ENCODE peak calls at places on chromosomes 16 and 17, in six cellular contexts. One of them, this sample, is unnamed.

GRCh38 chr16:84687715-84688114 is 12.1 kb upstream of the USP10 start:
- DNase-seq in tibial nerve: no peak
- DNase-seq in body of pancreas: no peak
- DNase-seq in right lobe of liver: no peak
- DNase-seq in uterus: no peak
- DNase-seq in GM12891: no peak
- DNase-seq in this sample: no peak

GRCh38 chr16:73125860-73126259 is 77.9 kb upstream of the ZFHX3 start:
- DNase-seq in tibial nerve: no peak
- DNase-seq in body of pancreas: no peak
- DNase-seq in right lobe of liver: no peak
- DNase-seq in uterus: no peak
- DNase-seq in GM12891: no peak
- DNase-seq in this sample: no peak

GRCh38 chr17:35577826-35578194 is 561 bp downstream of the PEX12 start:
- DNase-seq in tibial nerve: no peak
- DNase-seq in body of pancreas: peak
- DNase-seq in right lobe of liver: no peak
- DNase-seq in uterus: no peak
- DNase-seq in GM12891: no peak
- DNase-seq in this sample: no peak

GRCh38 chr16:51326131-51326856 is 175.2 kb upstream of the SALL1 start:
- DNase-seq in tibial nerve: no peak
- DNase-seq in body of pancreas: no peak
- DNase-seq in right lobe of liver: no peak
- DNase-seq in uterus: peak
- DNase-seq in GM12891: no peak
- DNase-seq in this sample: no peak

GRCh38 chr16:67708368-67708771 is 10.7 kb downstream of the GFOD2 start:
- DNase-seq in tibial nerve: no peak
- DNase-seq in body of pancreas: no peak
- DNase-seq in right lobe of liver: no peak
- DNase-seq in uterus: no peak
- DNase-seq in GM12891: no peak
- DNase-seq in this sample: no peak

GRCh38 chr17:82450357-82451106 is at the start of gene CYBC1:
- DNase-seq in tibial nerve: peak
- DNase-seq in body of pancreas: peak
- DNase-seq in right lobe of liver: peak
- DNase-seq in uterus: peak
- DNase-seq in GM12891: peak
- DNase-seq in this sample: peak

GRCh38 chr17:80660527-80661198 is 116.0 kb downstream of the RPTOR start:
- DNase-seq in tibial nerve: no peak
- DNase-seq in body of pancreas: no peak
- DNase-seq in right lobe of liver: no peak
- DNase-seq in uterus: no peak
- DNase-seq in GM12891: no peak
- DNase-seq in this sample: no peak

GRCh38 chr17:83194189-83194565 is 114.8 kb downstream of the METRNL start:
- DNase-seq in tibial nerve: peak
- DNase-seq in body of pancreas: peak
- DNase-seq in right lobe of liver: peak
- DNase-seq in uterus: peak
- DNase-seq in GM12891: no peak
- DNase-seq in this sample: no peak

GRCh38 chr17:28372945-28373274 is 1.4 kb downstream of the SARM1 start:
- DNase-seq in tibial nerve: no peak
- DNase-seq in body of pancreas: no peak
- DNase-seq in right lobe of liver: no peak
- DNase-seq in uterus: no peak
- DNase-seq in GM12891: no peak
- DNase-seq in this sample: no peak

GRCh38 chr17:7354262-7354781 is 634 bp upstream of the TMEM95 start:
- DNase-seq in tibial nerve: no peak
- DNase-seq in body of pancreas: no peak
- DNase-seq in right lobe of liver: no peak
- DNase-seq in uterus: no peak
- DNase-seq in GM12891: no peak
- DNase-seq in this sample: peak

GRCh38 chr17:81239714-81240555 is 817 bp downstream of the NDUFAF8 start:
- DNase-seq in tibial nerve: no peak
- DNase-seq in body of pancreas: peak
- DNase-seq in right lobe of liver: no peak
- DNase-seq in uterus: no peak
- DNase-seq in GM12891: no peak
- DNase-seq in this sample: peak

GRCh38 chr16:67917140-67917851 is 14.4 kb downstream of the CTRL start:
- DNase-seq in tibial nerve: no peak
- DNase-seq in body of pancreas: no peak
- DNase-seq in right lobe of liver: no peak
- DNase-seq in uterus: no peak
- DNase-seq in GM12891: no peak
- DNase-seq in this sample: no peak

GRCh38 chr17:55743103-55743679 is 7.7 kb upstream of the PCTP start:
- DNase-seq in tibial nerve: no peak
- DNase-seq in body of pancreas: peak
- DNase-seq in right lobe of liver: no peak
- DNase-seq in uterus: no peak
- DNase-seq in GM12891: no peak
- DNase-seq in this sample: peak

DNA sequence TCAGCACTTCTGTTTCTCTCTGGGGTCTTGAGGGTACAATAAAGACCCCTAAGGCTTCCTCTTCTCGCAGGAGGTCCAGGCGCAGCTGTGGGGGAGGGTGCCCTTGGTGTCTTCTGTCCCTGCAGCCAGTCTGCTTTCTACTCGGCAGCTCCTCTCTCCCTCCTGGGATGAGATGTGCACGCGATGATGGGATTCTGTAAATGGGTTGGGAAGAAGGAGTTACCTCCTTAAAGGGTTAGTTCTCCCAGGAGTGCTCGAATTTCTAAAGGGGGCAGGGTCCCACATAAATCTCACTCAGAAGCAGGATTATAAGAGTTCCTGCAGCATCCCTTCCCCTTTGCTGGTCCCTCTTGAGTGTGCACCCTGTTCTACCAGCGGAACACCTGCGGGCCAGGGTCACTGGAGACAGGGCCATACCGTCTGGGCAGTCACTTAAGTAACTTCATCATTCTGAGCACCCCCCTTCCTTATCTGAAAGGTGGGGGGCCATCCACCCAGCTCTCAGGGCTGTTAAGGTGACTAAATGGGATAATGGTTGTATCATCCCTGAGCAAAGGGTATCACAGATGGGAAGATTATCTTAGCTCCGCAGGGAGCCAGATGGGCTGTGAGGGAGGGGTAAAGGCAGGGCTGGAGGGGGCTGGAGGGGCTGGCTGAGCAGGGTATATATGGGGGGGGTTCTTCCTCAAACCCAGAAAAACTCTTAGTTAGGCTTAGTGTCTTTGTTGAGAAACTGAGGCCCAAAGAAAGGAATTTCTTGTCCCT is 3.1 kb upstream of the CACNA1G start:
- DNase-seq in tibial nerve: no peak
- DNase-seq in body of pancreas: no peak
- DNase-seq in right lobe of liver: no peak
- DNase-seq in uterus: no peak
- DNase-seq in GM12891: no peak
- DNase-seq in this sample: no peak
- TF ChIP-seq POLR2A in tibial nerve: no peak
- TF ChIP-seq POLR2A in body of pancreas: no peak
- TF ChIP-seq POLR2A in right lobe of liver: no peak
- TF ChIP-seq POLR2A in uterus: no peak
- TF ChIP-seq POLR2A in GM12891: no peak
- TF ChIP-seq POLR2A in this sample: no peak

GRCh38 chr16:3099732-3100499 is 822 bp upstream of the ZSCAN10 start:
- DNase-seq in tibial nerve: peak
- DNase-seq in body of pancreas: peak
- DNase-seq in right lobe of liver: peak
- DNase-seq in uterus: peak
- DNase-seq in GM12891: peak
- DNase-seq in this sample: peak
- TF ChIP-seq POLR2A in tibial nerve: no peak
- TF ChIP-seq POLR2A in body of pancreas: no peak
- TF ChIP-seq POLR2A in right lobe of liver: peak
- TF ChIP-seq POLR2A in uterus: no peak
- TF ChIP-seq POLR2A in GM12891: no peak
- TF ChIP-seq POLR2A in this sample: no peak

DNA sequence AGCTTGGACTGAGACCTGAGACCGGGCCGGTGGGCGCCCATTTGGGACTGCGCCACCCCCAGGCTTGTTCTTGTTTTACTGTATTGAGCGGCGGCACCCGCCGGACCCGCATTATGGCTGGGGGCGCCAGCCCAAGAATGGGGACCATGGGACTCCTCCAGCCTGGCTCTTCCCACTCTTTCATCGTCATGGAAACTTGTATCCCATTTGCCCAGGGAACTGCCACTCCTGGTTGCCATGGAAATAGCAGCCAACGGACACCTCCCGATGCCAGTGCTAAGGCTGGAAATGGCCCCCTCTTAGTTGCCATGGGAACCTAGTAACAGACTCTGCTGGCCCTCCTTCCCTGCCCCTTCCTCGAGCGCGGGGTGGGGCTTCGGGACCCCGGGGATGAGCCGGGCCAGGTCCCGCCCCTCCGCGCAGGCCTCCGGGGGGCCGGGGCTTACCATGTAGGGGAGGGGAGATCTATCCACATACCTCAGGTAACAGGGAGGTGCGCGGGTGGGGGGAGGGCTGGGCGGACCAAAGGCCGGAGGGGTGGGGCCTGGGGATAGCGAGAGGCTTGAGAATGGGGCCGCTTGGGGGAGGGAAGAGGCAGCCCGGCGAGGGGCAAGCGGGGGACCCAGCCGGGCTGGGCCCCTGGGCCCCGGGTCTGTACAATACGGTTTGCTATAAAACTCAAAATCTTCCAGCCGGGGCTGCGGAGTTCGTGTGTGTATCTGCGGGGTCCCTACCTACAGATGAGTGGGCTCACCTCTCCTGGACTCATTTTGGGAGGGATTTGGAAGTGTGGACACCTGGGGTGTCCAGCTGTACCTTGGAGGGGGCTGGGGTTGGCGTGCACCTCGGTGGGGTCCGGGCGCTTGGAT is 547 bp upstream of the ORAI3 start:
- DNase-seq in tibial nerve: peak
- DNase-seq in body of pancreas: peak
- DNase-seq in right lobe of liver: peak
- DNase-seq in uterus: peak
- DNase-seq in GM12891: peak
- DNase-seq in this sample: peak
- TF ChIP-seq POLR2A in tibial nerve: no peak
- TF ChIP-seq POLR2A in body of pancreas: no peak
- TF ChIP-seq POLR2A in right lobe of liver: no peak
- TF ChIP-seq POLR2A in uterus: no peak
- TF ChIP-seq POLR2A in GM12891: no peak
- TF ChIP-seq POLR2A in this sample: no peak

GRCh38 chr17:43670645-43671074 is 8.9 kb upstream of the MEOX1 start:
- DNase-seq in tibial nerve: no peak
- DNase-seq in body of pancreas: no peak
- DNase-seq in right lobe of liver: no peak
- DNase-seq in uterus: no peak
- DNase-seq in GM12891: no peak
- DNase-seq in this sample: no peak

GRCh38 chr17:43669971-43670644 is 8.4 kb upstream of the MEOX1 start:
- DNase-seq in tibial nerve: no peak
- DNase-seq in body of pancreas: peak
- DNase-seq in right lobe of liver: no peak
- DNase-seq in uterus: no peak
- DNase-seq in GM12891: no peak
- DNase-seq in this sample: no peak

GRCh38 chr17:43665038-43665386 is 3.3 kb upstream of the MEOX1 start:
- DNase-seq in tibial nerve: no peak
- DNase-seq in body of pancreas: no peak
- DNase-seq in right lobe of liver: no peak
- DNase-seq in uterus: peak
- DNase-seq in GM12891: no peak
- DNase-seq in this sample: no peak

GRCh38 chr17:43665387-43666101 is 3.8 kb upstream of the MEOX1 start:
- DNase-seq in tibial nerve: no peak
- DNase-seq in body of pancreas: no peak
- DNase-seq in right lobe of liver: no peak
- DNase-seq in uterus: peak
- DNase-seq in GM12891: no peak
- DNase-seq in this sample: no peak

GRCh38 chr17:43667506-43668438 is 6.0 kb upstream of the MEOX1 start:
- DNase-seq in tibial nerve: no peak
- DNase-seq in body of pancreas: no peak
- DNase-seq in right lobe of liver: no peak
- DNase-seq in uterus: no peak
- DNase-seq in GM12891: no peak
- DNase-seq in this sample: no peak
- TF ChIP-seq POLR2A in tibial nerve: no peak
- TF ChIP-seq POLR2A in body of pancreas: no peak
- TF ChIP-seq POLR2A in right lobe of liver: no peak
- TF ChIP-seq POLR2A in uterus: no peak
- TF ChIP-seq POLR2A in GM12891: no peak
- TF ChIP-seq POLR2A in this sample: no peak

GRCh38 chr16:70302745-70303144 is 3.8 kb downstream of the DDX19B start:
- DNase-seq in tibial nerve: no peak
- DNase-seq in body of pancreas: no peak
- DNase-seq in right lobe of liver: no peak
- DNase-seq in uterus: no peak
- DNase-seq in GM12891: no peak
- DNase-seq in this sample: no peak

GRCh38 chr16:70294385-70295029 is 4.5 kb upstream of the DDX19B start:
- DNase-seq in tibial nerve: no peak
- DNase-seq in body of pancreas: no peak
- DNase-seq in right lobe of liver: no peak
- DNase-seq in uterus: no peak
- DNase-seq in GM12891: no peak
- DNase-seq in this sample: no peak

GRCh38 chr16:70301121-70301520 is 2.1 kb downstream of the DDX19B start:
- DNase-seq in tibial nerve: no peak
- DNase-seq in body of pancreas: no peak
- DNase-seq in right lobe of liver: no peak
- DNase-seq in uterus: no peak
- DNase-seq in GM12891: no peak
- DNase-seq in this sample: no peak

GRCh38 chr16:70295634-70296033 is 3.4 kb upstream of the DDX19B start:
- DNase-seq in tibial nerve: no peak
- DNase-seq in body of pancreas: no peak
- DNase-seq in right lobe of liver: no peak
- DNase-seq in uterus: no peak
- DNase-seq in GM12891: no peak
- DNase-seq in this sample: no peak

GRCh38 chr16:70298988-70299938 is at the start of gene DDX19B:
- DNase-seq in tibial nerve: peak
- DNase-seq in body of pancreas: peak
- DNase-seq in right lobe of liver: peak
- DNase-seq in uterus: peak
- DNase-seq in GM12891: peak
- DNase-seq in this sample: peak
- TF ChIP-seq POLR2A in tibial nerve: peak
- TF ChIP-seq POLR2A in body of pancreas: peak
- TF ChIP-seq POLR2A in right lobe of liver: peak
- TF ChIP-seq POLR2A in uterus: peak
- TF ChIP-seq POLR2A in GM12891: peak
- TF ChIP-seq POLR2A in this sample: peak

GRCh38 chr16:8963825-8964441 is at the start of gene USP7:
- DNase-seq in tibial nerve: peak
- DNase-seq in body of pancreas: peak
- DNase-seq in right lobe of liver: peak
- DNase-seq in uterus: peak
- DNase-seq in GM12891: peak
- DNase-seq in this sample: peak
- TF ChIP-seq POLR2A in tibial nerve: peak
- TF ChIP-seq POLR2A in body of pancreas: peak
- TF ChIP-seq POLR2A in right lobe of liver: peak
- TF ChIP-seq POLR2A in uterus: peak
- TF ChIP-seq POLR2A in GM12891: peak
- TF ChIP-seq POLR2A in this sample: peak